ENCODE peak calls at places on chromosomes 16 and 17, in four cellular contexts. One of them, this sample, is unnamed.
A peak's percentile ranks its signal among the peaks of the same experiment; 100 is the strongest.

GRCh38 chr17:79141578-79142338 is 67.1 kb downstream of the ENGASE start:
- DNase-seq in H1: no peak
- DNase-seq in H9: no peak
- DNase-seq in mesendoderm: no peak
- DNase-seq in this sample: no peak

GRCh38 chr17:5045496-5045895 is 10.3 kb upstream of the SLC52A1 start:
- DNase-seq in H1: no peak
- DNase-seq in mesendoderm: no peak
- DNase-seq in H9: no peak
- DNase-seq in this sample: no peak

GRCh38 chr16:6682142-6682811 is 650.4 kb upstream of the RBFOX1 start:
- DNase-seq in mesendoderm: peak; percentile 84
- DNase-seq in H1: peak; percentile 85
- DNase-seq in H9: peak; percentile 83
- DNase-seq in this sample: no peak

GRCh38 chr17:78572277-78573205 is 4.7 kb downstream of the DNAH17 start:
- DNase-seq in H9: peak; percentile 73
- DNase-seq in mesendoderm: peak; percentile 31
- DNase-seq in H1: no peak
- DNase-seq in this sample: no peak

GRCh38 chr17:43309505-43310329 is 75.9 kb upstream of the RNU2-1 start:
- DNase-seq in mesendoderm: peak; percentile 40
- DNase-seq in H1: peak; percentile 46
- DNase-seq in H9: no peak
- DNase-seq in this sample: no peak

GRCh38 chr17:69704935-69705334 is 290.4 kb downstream of the MAP2K6 start:
- DNase-seq in H9: no peak
- DNase-seq in mesendoderm: no peak
- DNase-seq in H1: no peak
- DNase-seq in this sample: no peak

GRCh38 chr17:81866440-81867122 is 4.6 kb downstream of the ARHGDIA start:
- DNase-seq in mesendoderm: no peak
- DNase-seq in H1: no peak
- DNase-seq in H9: no peak
- DNase-seq in this sample: no peak

GRCh38 chr16:46426336-46426735 is 194.8 kb downstream of the SHCBP1 start:
- DNase-seq in H1: no peak
- DNase-seq in mesendoderm: no peak
- DNase-seq in H9: no peak
- DNase-seq in this sample: no peak

GRCh38 chr17:29086628-29087332 is 43.8 kb downstream of the PIPOX start:
- DNase-seq in H1: no peak
- DNase-seq in mesendoderm: no peak
- DNase-seq in H9: peak; percentile 77
- DNase-seq in this sample: peak; percentile 19

GRCh38 chr16:27766166-27766925 is 216.4 kb downstream of the KATNIP start:
- DNase-seq in H9: no peak
- DNase-seq in mesendoderm: no peak
- DNase-seq in H1: no peak
- DNase-seq in this sample: no peak

GRCh38 chr17:73786286-73786743 is 142.1 kb upstream of the SDK2 start:
- DNase-seq in H9: peak; percentile 80
- DNase-seq in H1: peak; percentile 81
- DNase-seq in mesendoderm: peak; percentile 70
- DNase-seq in this sample: no peak

GRCh38 chr17:40953876-40954275 is 12.9 kb downstream of the KRT39 start:
- DNase-seq in mesendoderm: no peak
- DNase-seq in H1: no peak
- DNase-seq in H9: no peak
- DNase-seq in this sample: peak; percentile 94

GRCh38 chr16:21023509-21024202 is 123.1 kb downstream of the LYRM1 start:
- DNase-seq in mesendoderm: peak; percentile 6
- DNase-seq in H9: no peak
- DNase-seq in H1: no peak
- DNase-seq in this sample: no peak

GRCh38 chr16:80971814-80972213 is 34.9 kb downstream of the CMC2 start:
- DNase-seq in mesendoderm: no peak
- DNase-seq in H9: no peak
- DNase-seq in H1: no peak
- DNase-seq in this sample: no peak

GRCh38 chr17:14815079-14815478 is 450.0 kb downstream of the PMP22 start:
- DNase-seq in H9: no peak
- DNase-seq in mesendoderm: no peak
- DNase-seq in H1: no peak
- DNase-seq in this sample: peak; percentile 59

GRCh38 chr17:82134101-82134500 is 36.1 kb upstream of the FASN start:
- DNase-seq in H9: no peak
- DNase-seq in H1: no peak
- DNase-seq in mesendoderm: no peak
- DNase-seq in this sample: no peak

GRCh38 chr17:27226611-27227234 is 67.2 kb upstream of the WSB1 start:
- DNase-seq in H9: no peak
- DNase-seq in mesendoderm: no peak
- DNase-seq in H1: no peak
- DNase-seq in this sample: peak; percentile 75

GRCh38 chr16:68117884-68118283 is 32.7 kb downstream of the NFATC3 start:
- DNase-seq in H9: no peak
- DNase-seq in mesendoderm: no peak
- DNase-seq in H1: no peak
- DNase-seq in this sample: no peak

GRCh38 chr17:76631821-76632565 is 11.6 kb downstream of the ST6GALNAC1 start:
- DNase-seq in H9: no peak
- DNase-seq in mesendoderm: no peak
- DNase-seq in H1: no peak
- DNase-seq in this sample: peak; percentile 28

GRCh38 chr16:77353587-77354263 is 81.1 kb downstream of the ADAMTS18 start:
- DNase-seq in mesendoderm: no peak
- DNase-seq in H9: no peak
- DNase-seq in H1: no peak
- DNase-seq in this sample: no peak

GRCh38 chr17:82419471-82419995 is 1.1 kb upstream of the OGFOD3 start:
- DNase-seq in H1: no peak
- DNase-seq in H9: no peak
- DNase-seq in mesendoderm: no peak
- DNase-seq in this sample: no peak

GRCh38 chr16:47858333-47859067 is 297.3 kb downstream of the ABCC12 start:
- DNase-seq in mesendoderm: no peak
- DNase-seq in H1: no peak
- DNase-seq in H9: no peak
- DNase-seq in this sample: no peak

GRCh38 chr16:16045879-16046278 is 96.5 kb downstream of the ABCC1 start:
- DNase-seq in mesendoderm: no peak
- DNase-seq in H9: peak; percentile 71
- DNase-seq in H1: no peak
- DNase-seq in this sample: no peak

GRCh38 chr17:49656247-49656646 is 21.6 kb downstream of the SPOP start:
- DNase-seq in mesendoderm: no peak
- DNase-seq in H1: no peak
- DNase-seq in H9: no peak
- DNase-seq in this sample: no peak

GRCh38 chr16:55497558-55497957 is 11.3 kb upstream of the LPCAT2 start:
- DNase-seq in H9: no peak
- DNase-seq in mesendoderm: no peak
- DNase-seq in H1: no peak
- DNase-seq in this sample: no peak
- H3K9ac ChIP-seq in H9: no peak overlapping the region
- H3K9ac ChIP-seq in mesendoderm: no peak overlapping the region
- H3K9ac ChIP-seq in H1: no peak overlapping the region
- H3K9ac ChIP-seq in this sample: no peak overlapping the region

GRCh38 chr17:80633197-80633596 is 88.6 kb downstream of the RPTOR start:
- DNase-seq in H9: no peak
- DNase-seq in H1: no peak
- DNase-seq in mesendoderm: no peak
- DNase-seq in this sample: no peak

GRCh38 chr17:80632046-80632581 is 87.5 kb downstream of the RPTOR start:
- DNase-seq in H1: no peak
- DNase-seq in H9: no peak
- DNase-seq in mesendoderm: peak; percentile 57
- DNase-seq in this sample: peak; percentile 17

GRCh38 chr17:80630721-80631120 is 86.1 kb downstream of the RPTOR start:
- DNase-seq in H1: no peak
- DNase-seq in H9: no peak
- DNase-seq in mesendoderm: no peak
- DNase-seq in this sample: no peak

GRCh38 chr17:80629298-80630028 is 84.8 kb downstream of the RPTOR start:
- DNase-seq in H9: no peak
- DNase-seq in H1: no peak
- DNase-seq in mesendoderm: no peak
- DNase-seq in this sample: no peak

GRCh38 chr17:80631142-80632045 is 86.8 kb downstream of the RPTOR start:
- DNase-seq in mesendoderm: no peak
- DNase-seq in H9: no peak
- DNase-seq in H1: no peak
- DNase-seq in this sample: no peak
- H4K5ac ChIP-seq in mesendoderm: no peak overlapping the region
- H4K5ac ChIP-seq in H9: no peak overlapping the region
- H4K5ac ChIP-seq in H1: no peak overlapping the region
- H4K5ac ChIP-seq in this sample: no peak overlapping the region

DNA sequence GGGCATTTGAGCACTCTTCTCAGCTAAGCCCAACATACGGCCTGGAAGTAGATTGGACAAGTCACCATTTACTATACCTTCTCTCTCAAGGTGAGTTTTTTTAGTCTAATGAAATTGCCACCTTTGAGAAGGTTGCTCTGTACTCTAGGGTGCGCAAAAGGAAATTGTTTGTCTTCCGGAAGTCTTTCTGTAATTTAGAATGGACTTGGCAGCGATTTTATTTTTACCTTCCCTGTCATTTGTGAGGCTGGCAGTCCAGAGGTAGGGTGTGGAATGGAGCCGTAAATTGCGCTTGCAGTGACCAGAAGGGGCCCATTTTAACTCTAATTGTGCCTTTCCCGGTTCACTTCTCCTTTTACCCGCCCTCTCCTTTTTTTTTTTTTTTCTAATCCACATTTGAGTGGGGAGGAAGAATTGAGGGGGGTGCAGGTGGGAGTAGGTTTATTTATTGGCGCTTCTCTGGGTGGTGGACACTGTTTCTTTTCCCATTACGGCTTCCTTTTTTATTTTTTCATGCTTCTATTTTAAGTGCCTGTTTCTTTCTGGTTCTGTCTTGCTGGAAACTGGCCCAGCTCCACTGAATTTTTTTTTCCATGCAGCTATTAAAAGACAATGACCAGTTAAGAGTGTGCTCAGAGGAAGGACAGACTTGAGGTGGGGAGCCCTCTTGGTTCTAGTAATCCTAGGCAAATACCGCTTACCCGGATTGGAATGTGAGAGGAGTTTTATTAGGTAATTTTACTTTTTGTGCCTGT is 89.7 kb upstream of the CLEC18A start:
- DNase-seq in H9: no peak
- DNase-seq in H1: no peak
- DNase-seq in mesendoderm: no peak
- DNase-seq in this sample: peak; percentile 75
- H3K9ac ChIP-seq in H9: no peak overlapping the region
- H3K9ac ChIP-seq in H1: no peak overlapping the region
- H3K9ac ChIP-seq in mesendoderm: no peak overlapping the region
- H3K9ac ChIP-seq in this sample: no peak overlapping the region

GRCh38 chr17:1399679-1400512 is at the start of gene YWHAE:
- DNase-seq in H9: peak; percentile 99
- DNase-seq in mesendoderm: peak; percentile 98
- DNase-seq in H1: peak; percentile 97
- DNase-seq in this sample: peak; percentile 91
- H4K5ac ChIP-seq in H9: peak within 1 kb of the TSS; percentile 100
- H4K5ac ChIP-seq in mesendoderm: no peak within 1 kb of the TSS
- H4K5ac ChIP-seq in H1: peak within 1 kb of the TSS; percentile 100
- H4K5ac ChIP-seq in this sample: peak within 1 kb of the TSS; percentile 89

GRCh38 chr16:86740817-86741799 is 162.8 kb downstream of the FOXL1 start:
- DNase-seq in H9: peak; percentile 54
- DNase-seq in mesendoderm: peak; percentile 86
- DNase-seq in H1: no peak
- DNase-seq in this sample: peak; percentile 80
- H3K9ac ChIP-seq in H9: no peak overlapping the region
- H3K9ac ChIP-seq in mesendoderm: peak overlapping the region; percentile 41
- H3K9ac ChIP-seq in H1: no peak overlapping the region
- H3K9ac ChIP-seq in this sample: peak overlapping the region; percentile 25

GRCh38 chr17:67490471-67490870 is 113.4 kb downstream of the PITPNC1 start:
- DNase-seq in mesendoderm: no peak
- DNase-seq in H9: peak; percentile 57
- DNase-seq in H1: no peak
- DNase-seq in this sample: no peak
- H4K5ac ChIP-seq in mesendoderm: no peak overlapping the region
- H4K5ac ChIP-seq in H9: no peak overlapping the region
- H4K5ac ChIP-seq in H1: no peak overlapping the region
- H4K5ac ChIP-seq in this sample: no peak overlapping the region

This sample was measured in IMR-90.